ENCODE peak calls at places on chromosomes 6 and 20, in five cellular contexts. C is suprapubic skin, S is astrocyte of the spinal cord, T is cardiac fibroblast, R is lower leg skin. M is an unnamed sample.

GRCh38 chr6:5333653-5334052 is 72.3 kb downstream of the FARS2 start:
- DNase-seq in T (peak), S (peak), C (no peak), R (no peak), M (peak)

GRCh38 chr6:24581084-24581669 is 64.8 kb downstream of the KIAA0319 start:
- DNase-seq in R (peak), C (no peak), T (peak), S (peak), M (peak)

GRCh38 chr20:61933481-61933950 is 132.2 kb downstream of the TAF4 start:
- DNase-seq in T (no peak), R (peak), S (no peak), C (peak), M (no peak)

GRCh38 chr6:30619561-30619960 is 1.9 kb downstream of the MRPS18B start:
- DNase-seq in R (no peak), T (no peak), S (no peak), C (no peak), M (no peak)

GRCh38 chr6:111669326-111669725 is 63.6 kb upstream of the TRAF3IP2 start:
- DNase-seq in S (no peak), C (no peak), T (no peak), R (no peak), M (no peak)

GRCh38 chr6:133938533-133938932 is 14.5 kb upstream of the TBPL1 start:
- DNase-seq in S (no peak), R (no peak), C (no peak), T (no peak), M (no peak)

GRCh38 chr6:54291738-54292137 is 16.5 kb upstream of the TINAG start:
- DNase-seq in S (peak), C (no peak), R (no peak), T (peak), M (peak)

GRCh38 chr6:155014715-155015300 is 19.7 kb downstream of the TIAM2 start:
- DNase-seq in T (peak), S (peak), R (peak), C (no peak), M (peak)

GRCh38 chr20:57613481-57613921 is 6.7 kb downstream of the ZBP1 start:
- DNase-seq in C (peak), T (no peak), R (peak), S (no peak), M (no peak)

GRCh38 chr20:2619961-2620595 is 32.4 kb upstream of the NOP56 start:
- DNase-seq in C (no peak), R (no peak), T (peak), S (no peak), M (peak)

GRCh38 chr6:87066449-87067288 is 28.2 kb downstream of the CGA start:
- DNase-seq in R (no peak), C (no peak), T (peak), S (peak), M (peak)

GRCh38 chr6:63676412-63677114 is 41.0 kb downstream of the PHF3 start:
- DNase-seq in C (no peak), S (no peak), T (peak), R (no peak), M (peak)

GRCh38 chr6:43738877-43739641 is 31.0 kb upstream of the VEGFA start:
- DNase-seq in S (no peak), R (peak), C (peak), T (no peak), M (peak)

GRCh38 chr20:33261465-33261864 is 21.5 kb upstream of the BPIFB1 start:
- DNase-seq in T (peak), R (no peak), S (no peak), C (no peak), M (no peak)
- TF ChIP-seq CTCF in T (peak), R (no peak), S (no peak), C (no peak), M (no peak)

GRCh38 chr20:45374966-45375365 is 3.2 kb downstream of the TP53TG5 start:
- DNase-seq in T (no peak), R (no peak), S (no peak), C (no peak), M (no peak)

GRCh38 chr20:45372646-45373352 is 5.3 kb downstream of the TP53TG5 start:
- DNase-seq in C (no peak), T (no peak), R (peak), S (no peak), M (peak)

GRCh38 chr20:45372241-45372640 is 5.9 kb downstream of the TP53TG5 start:
- DNase-seq in S (no peak), R (peak), T (no peak), C (no peak), M (no peak)

GRCh38 chr20:45373353-45374100 is 4.6 kb downstream of the TP53TG5 start:
- DNase-seq in R (peak), T (peak), S (peak), C (peak), M (peak)

GRCh38 chr20:45374101-45374467 is 4.0 kb downstream of the TP53TG5 start:
- DNase-seq in R (no peak), C (no peak), S (no peak), T (no peak), M (no peak)
- H3K4me3 ChIP-seq in R (no peak), C (peak), S (peak), T (no peak), M (peak)

GRCh38 chr6:33277663-33278391 is 904 bp downstream of the B3GALT4 start:
- DNase-seq in C (no peak), T (no peak), R (no peak), S (no peak), M (no peak)
- TF ChIP-seq CTCF in C (no peak), T (no peak), R (no peak), S (no peak), M (no peak)

DNA sequence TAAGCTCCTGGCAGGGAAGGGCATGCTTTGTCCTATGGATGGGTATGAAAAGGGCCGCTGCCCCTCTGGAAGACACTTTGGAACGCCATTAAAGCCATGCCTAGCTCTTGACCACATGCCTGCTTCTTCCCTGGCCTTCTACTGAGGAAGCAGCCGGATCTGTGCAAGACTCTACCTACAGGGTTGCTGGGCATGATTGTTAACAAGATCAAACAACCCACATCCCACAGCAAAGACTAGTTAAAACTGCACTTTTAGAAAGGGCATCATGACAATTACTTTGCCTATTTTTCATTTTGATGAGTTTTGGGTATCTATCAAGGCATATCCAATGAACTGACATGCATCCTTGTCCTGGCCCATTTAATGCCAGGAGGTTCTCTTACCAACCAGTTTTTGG is 25.5 kb downstream of the NSFL1C start:
- DNase-seq in C (no peak), T (no peak), S (no peak), R (no peak), M (no peak)
- H3K4me3 ChIP-seq in C (no peak), T (no peak), S (no peak), R (no peak), M (no peak)

DNA sequence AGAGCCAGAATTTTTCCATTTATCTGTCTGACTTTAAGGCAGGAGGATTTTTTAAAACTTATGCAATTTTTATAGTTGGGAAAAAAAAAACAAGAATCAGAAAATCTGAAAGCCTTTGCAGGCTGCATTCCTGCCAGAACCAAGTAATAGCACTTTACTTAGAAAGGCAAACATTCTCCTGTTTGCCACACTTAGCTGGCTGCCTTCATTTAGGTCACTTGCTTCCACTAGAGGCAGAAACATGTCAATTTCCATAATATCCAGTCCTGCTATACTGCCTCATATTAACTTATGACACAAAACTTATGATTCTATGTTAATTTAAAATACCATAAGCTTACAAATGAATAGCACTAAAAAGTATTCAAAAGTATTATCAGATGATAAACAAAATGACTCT is 425.8 kb downstream of the FRK start:
- DNase-seq in C (no peak), R (no peak), S (no peak), T (no peak), M (no peak)
- TF ChIP-seq CTCF in C (no peak), R (no peak), S (no peak), T (no peak), M (no peak)

GRCh38 chr20:35878113-35878620 is 76.1 kb downstream of the SCAND1 start:
- DNase-seq in T (no peak), R (no peak), S (no peak), C (no peak), M (no peak)
- H3K4me3 ChIP-seq in T (no peak), R (no peak), S (no peak), C (no peak), M (no peak)

GRCh38 chr6:32114853-32115252 is 5.7 kb upstream of the TNXB start:
- DNase-seq in R (peak), C (no peak), T (peak), S (no peak), M (peak)

GRCh38 chr6:32118782-32119628 is 9.0 kb downstream of the ATF6B start:
- DNase-seq in R (peak), S (peak), C (peak), T (peak), M (peak)

GRCh38 chr6:32115623-32116022 is 6.5 kb upstream of the TNXB start:
- DNase-seq in S (no peak), T (peak), R (peak), C (no peak), M (no peak)

GRCh38 chr6:32117461-32117860 is 8.3 kb upstream of the TNXB start:
- DNase-seq in S (no peak), T (no peak), C (no peak), R (peak), M (no peak)

DNA sequence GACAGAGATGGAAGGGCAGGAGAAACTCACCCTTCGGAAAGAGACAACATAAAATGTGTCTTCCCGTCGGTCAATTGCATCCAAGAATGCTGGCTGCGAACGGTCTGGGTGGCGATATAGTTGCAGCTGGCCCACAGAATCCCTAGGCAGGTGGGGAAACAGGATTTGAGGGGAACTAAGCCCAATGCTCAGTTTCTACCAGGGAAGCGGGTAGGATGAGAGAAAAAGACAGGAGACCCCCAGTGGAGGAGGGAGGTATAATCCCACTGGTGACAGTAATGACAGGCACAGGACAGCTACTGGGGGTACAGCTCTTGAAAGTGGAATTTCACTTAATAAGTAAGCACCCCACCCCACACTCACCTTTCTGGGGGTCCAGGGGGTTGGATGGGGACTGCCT is 7.5 kb upstream of the TNXB start:
- DNase-seq in C (no peak), T (peak), S (no peak), R (peak), M (no peak)
- TF ChIP-seq CTCF in C (no peak), T (peak), S (peak), R (no peak), M (no peak)

GRCh38 chr6:67393356-67393755 is 1241.7 kb upstream of the ADGRB3 start:
- DNase-seq in S (no peak), T (peak), C (no peak), R (no peak), M (no peak)

GRCh38 chr6:67394254-67394653 is 1240.8 kb upstream of the ADGRB3 start:
- DNase-seq in C (no peak), R (no peak), S (no peak), T (no peak), M (no peak)
- H3K4me3 ChIP-seq in C (no peak), R (no peak), S (no peak), T (no peak), M (no peak)

DNA sequence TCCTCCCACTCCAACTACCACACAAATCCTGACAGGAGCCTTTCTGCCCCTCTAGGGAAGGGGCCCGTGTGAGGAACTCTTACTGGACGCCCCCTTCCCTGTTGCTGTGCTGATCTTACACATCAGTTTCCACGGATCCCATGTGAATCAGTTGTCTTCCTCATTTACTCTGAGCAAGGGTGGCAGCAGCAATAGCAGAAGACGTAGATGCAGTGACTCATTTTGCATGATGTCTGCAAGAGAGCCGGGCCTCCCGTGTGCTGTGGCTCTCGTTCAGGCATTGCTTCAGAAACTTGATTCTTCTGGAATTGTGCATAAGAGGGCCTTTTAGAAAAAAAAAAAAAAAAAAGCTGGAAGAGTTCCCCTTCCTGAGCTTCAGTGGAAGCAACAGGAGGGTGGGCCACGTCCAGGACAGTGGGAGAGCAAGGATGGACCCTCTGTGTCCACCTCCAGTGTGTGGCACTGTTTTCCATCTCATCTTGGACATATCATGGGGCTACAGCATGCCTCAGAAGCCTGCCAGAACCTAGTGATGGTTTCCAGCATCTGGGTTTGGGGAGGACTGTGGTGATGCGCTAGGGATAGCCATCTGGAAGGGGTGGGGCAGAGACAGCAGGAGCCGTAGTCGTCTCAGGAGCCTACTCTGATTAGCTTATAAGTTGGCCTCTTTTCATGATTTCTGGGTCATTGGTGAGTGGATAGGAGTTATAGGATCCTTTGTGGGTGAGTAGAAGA is 62.1 kb downstream of the FOXO3 start:
- DNase-seq in T (peak), C (peak), S (peak), R (peak), M (peak)
- TF ChIP-seq CTCF in T (no peak), C (no peak), S (peak), R (no peak), M (no peak)

DNA sequence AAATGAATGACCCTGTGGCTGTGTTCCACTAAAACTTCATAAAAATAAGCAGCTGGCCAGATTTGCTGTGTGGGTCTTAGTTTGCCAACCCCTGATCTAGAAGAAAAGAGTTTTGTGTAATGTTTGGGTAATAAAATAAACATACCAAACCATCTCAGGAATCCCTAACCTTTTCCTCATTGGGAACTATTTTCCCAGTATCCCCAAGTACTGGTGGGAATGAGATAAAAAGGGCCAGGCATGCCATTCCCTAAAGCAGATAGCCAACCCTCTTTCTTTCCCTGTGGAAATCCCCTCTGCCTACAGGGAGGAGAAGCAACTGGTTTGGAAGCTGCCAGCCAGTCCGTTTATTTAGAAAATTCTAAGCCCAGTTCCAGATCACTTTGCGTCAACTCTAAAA is 169.1 kb upstream of the AKAP12 start:
- DNase-seq in C (no peak), S (peak), T (peak), R (no peak), M (no peak)
- H3K4me3 ChIP-seq in C (no peak), S (no peak), T (no peak), R (no peak), M (no peak)